ENCODE peak calls at places on chromosomes 4 and X, in four cellular contexts. One of them, this sample, is unnamed.

GRCh38 chr4:139243448-139244365 is 36.3 kb downstream of the MGARP start:
- DNase-seq in ascending aorta: peak
- DNase-seq in naive thymus-derived CD4-positive, alpha-beta T cell: no peak
- DNase-seq in pancreas: peak
- DNase-seq in this sample: no peak

GRCh38 chr4:91904556-91904955 is 399.2 kb upstream of the GRID2 start:
- DNase-seq in ascending aorta: no peak
- DNase-seq in naive thymus-derived CD4-positive, alpha-beta T cell: no peak
- DNase-seq in pancreas: no peak
- DNase-seq in this sample: no peak

GRCh38 chr4:64617813-64618212 is 208.6 kb upstream of the TECRL start:
- DNase-seq in ascending aorta: no peak
- DNase-seq in naive thymus-derived CD4-positive, alpha-beta T cell: no peak
- DNase-seq in pancreas: no peak
- DNase-seq in this sample: peak

GRCh38 chr4:60938181-60938580 is 261.9 kb upstream of the ADGRL3 start:
- DNase-seq in ascending aorta: no peak
- DNase-seq in naive thymus-derived CD4-positive, alpha-beta T cell: no peak
- DNase-seq in pancreas: no peak
- DNase-seq in this sample: no peak

GRCh38 chrX:64975989-64976672 is at the start of gene ZC4H2:
- DNase-seq in ascending aorta: peak
- DNase-seq in naive thymus-derived CD4-positive, alpha-beta T cell: peak
- DNase-seq in pancreas: peak
- DNase-seq in this sample: peak

GRCh38 chrX:38304010-38304409 is 23.3 kb downstream of the RPGR start:
- DNase-seq in ascending aorta: no peak
- DNase-seq in naive thymus-derived CD4-positive, alpha-beta T cell: no peak
- DNase-seq in pancreas: no peak
- DNase-seq in this sample: no peak

GRCh38 chrX:132219343-132219768 is at the start of gene RAP2C:
- DNase-seq in ascending aorta: peak
- DNase-seq in naive thymus-derived CD4-positive, alpha-beta T cell: peak
- DNase-seq in pancreas: peak
- DNase-seq in this sample: no peak

GRCh38 chr4:76752911-76753494 is 144.9 kb downstream of the SOWAHB start:
- DNase-seq in ascending aorta: peak
- DNase-seq in naive thymus-derived CD4-positive, alpha-beta T cell: no peak
- DNase-seq in pancreas: no peak
- DNase-seq in this sample: no peak

GRCh38 chr4:143253156-143253555 is 68.4 kb downstream of the USP38 start:
- DNase-seq in ascending aorta: no peak
- DNase-seq in naive thymus-derived CD4-positive, alpha-beta T cell: no peak
- DNase-seq in pancreas: no peak
- DNase-seq in this sample: no peak

GRCh38 chrX:153645921-153646481 is 1.0 kb upstream of the DUSP9 start:
- DNase-seq in ascending aorta: peak
- DNase-seq in naive thymus-derived CD4-positive, alpha-beta T cell: no peak
- DNase-seq in pancreas: no peak
- DNase-seq in this sample: no peak

GRCh38 chr4:98773638-98774037 is 115.2 kb upstream of the TSPAN5 start:
- DNase-seq in ascending aorta: no peak
- DNase-seq in naive thymus-derived CD4-positive, alpha-beta T cell: no peak
- DNase-seq in pancreas: no peak
- DNase-seq in this sample: no peak

GRCh38 chrX:6053126-6053625 is 175.5 kb downstream of the NLGN4X start:
- DNase-seq in ascending aorta: no peak
- DNase-seq in naive thymus-derived CD4-positive, alpha-beta T cell: no peak
- DNase-seq in pancreas: no peak
- DNase-seq in this sample: no peak

GRCh38 chr4:11042760-11043159 is 358.2 kb upstream of the CLNK start:
- DNase-seq in ascending aorta: no peak
- DNase-seq in naive thymus-derived CD4-positive, alpha-beta T cell: no peak
- DNase-seq in pancreas: no peak
- DNase-seq in this sample: no peak

GRCh38 chrX:23699636-23700194 is 32.4 kb downstream of the PRDX4 start:
- DNase-seq in ascending aorta: peak
- DNase-seq in naive thymus-derived CD4-positive, alpha-beta T cell: peak
- DNase-seq in pancreas: no peak
- DNase-seq in this sample: no peak

GRCh38 chr4:99856166-99856565 is 38.1 kb downstream of the LAMTOR3 start:
- DNase-seq in ascending aorta: no peak
- DNase-seq in naive thymus-derived CD4-positive, alpha-beta T cell: peak
- DNase-seq in pancreas: no peak
- DNase-seq in this sample: no peak

GRCh38 chrX:119062750-119063374 is 9.9 kb upstream of the CT47C1 start:
- DNase-seq in ascending aorta: no peak
- DNase-seq in naive thymus-derived CD4-positive, alpha-beta T cell: no peak
- DNase-seq in pancreas: peak
- DNase-seq in this sample: no peak

GRCh38 chr4:187849556-187850245 is 145.9 kb upstream of the ZFP42 start:
- DNase-seq in ascending aorta: no peak
- DNase-seq in naive thymus-derived CD4-positive, alpha-beta T cell: no peak
- DNase-seq in pancreas: no peak
- DNase-seq in this sample: no peak

GRCh38 chr4:182917182-182918043 is at the start of gene DCTD:
- DNase-seq in ascending aorta: peak
- DNase-seq in naive thymus-derived CD4-positive, alpha-beta T cell: peak
- DNase-seq in pancreas: peak
- DNase-seq in this sample: no peak

GRCh38 chr4:67927251-67927650 is 36.0 kb downstream of the TMPRSS11A start:
- DNase-seq in ascending aorta: no peak
- DNase-seq in naive thymus-derived CD4-positive, alpha-beta T cell: no peak
- DNase-seq in pancreas: no peak
- DNase-seq in this sample: no peak

GRCh38 chr4:18106620-18107019 is 85.1 kb upstream of the LCORL start:
- DNase-seq in ascending aorta: no peak
- DNase-seq in naive thymus-derived CD4-positive, alpha-beta T cell: no peak
- DNase-seq in pancreas: no peak
- DNase-seq in this sample: no peak

GRCh38 chr4:63788271-63788670 is 621.0 kb downstream of the TECRL start:
- DNase-seq in ascending aorta: no peak
- DNase-seq in naive thymus-derived CD4-positive, alpha-beta T cell: no peak
- DNase-seq in pancreas: no peak
- DNase-seq in this sample: no peak

GRCh38 chr4:156638332-156638731 is 333.3 kb downstream of the PDGFC start:
- DNase-seq in ascending aorta: no peak
- DNase-seq in naive thymus-derived CD4-positive, alpha-beta T cell: no peak
- DNase-seq in pancreas: no peak
- DNase-seq in this sample: no peak

GRCh38 chr4:151202381-151202780 is 74.6 kb upstream of the PRSS48 start:
- DNase-seq in ascending aorta: no peak
- DNase-seq in naive thymus-derived CD4-positive, alpha-beta T cell: no peak
- DNase-seq in pancreas: no peak
- DNase-seq in this sample: no peak
- H3K27ac ChIP-seq in ascending aorta: peak
- H3K27ac ChIP-seq in naive thymus-derived CD4-positive, alpha-beta T cell: no peak
- H3K27ac ChIP-seq in pancreas: no peak
- H3K27ac ChIP-seq in this sample: no peak

GRCh38 chr4:15758294-15758693 is 19.8 kb upstream of the CD38 start:
- DNase-seq in ascending aorta: no peak
- DNase-seq in naive thymus-derived CD4-positive, alpha-beta T cell: no peak
- DNase-seq in pancreas: no peak
- DNase-seq in this sample: no peak

GRCh38 chr4:15757084-15757483 is 21.0 kb upstream of the CD38 start:
- DNase-seq in ascending aorta: no peak
- DNase-seq in naive thymus-derived CD4-positive, alpha-beta T cell: no peak
- DNase-seq in pancreas: no peak
- DNase-seq in this sample: no peak

GRCh38 chr4:15755321-15755750 is 22.8 kb upstream of the CD38 start:
- DNase-seq in ascending aorta: no peak
- DNase-seq in naive thymus-derived CD4-positive, alpha-beta T cell: no peak
- DNase-seq in pancreas: no peak
- DNase-seq in this sample: no peak

GRCh38 chr4:15755781-15756180 is 22.3 kb upstream of the CD38 start:
- DNase-seq in ascending aorta: no peak
- DNase-seq in naive thymus-derived CD4-positive, alpha-beta T cell: no peak
- DNase-seq in pancreas: no peak
- DNase-seq in this sample: no peak

DNA sequence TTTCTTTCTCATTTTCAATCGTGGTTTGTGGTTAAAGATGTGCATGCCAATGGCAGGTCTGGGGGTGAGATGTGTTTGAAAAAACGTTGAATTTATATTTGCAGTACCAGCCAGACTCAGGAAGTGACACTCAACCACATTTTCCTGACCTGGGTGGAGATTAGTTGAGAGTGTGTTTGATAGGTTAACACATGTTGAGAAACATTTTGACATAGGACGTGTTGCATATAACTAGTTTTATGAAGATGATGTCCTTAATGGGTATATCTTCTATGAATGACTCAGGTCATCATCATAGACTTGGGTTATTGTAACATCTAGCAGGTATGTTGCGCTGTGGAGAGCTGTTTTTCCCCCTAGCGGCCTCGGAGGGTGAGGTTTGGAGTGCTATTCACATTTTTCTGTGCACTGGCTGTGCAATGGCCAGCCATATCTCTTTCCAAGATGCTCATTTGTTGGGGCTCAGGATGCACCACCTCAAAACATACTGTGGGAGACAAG is 21.7 kb upstream of the CD38 start:
- DNase-seq in ascending aorta: no peak
- DNase-seq in naive thymus-derived CD4-positive, alpha-beta T cell: peak
- DNase-seq in pancreas: no peak
- DNase-seq in this sample: no peak
- H3K4me3 ChIP-seq in ascending aorta: no peak
- H3K4me3 ChIP-seq in naive thymus-derived CD4-positive, alpha-beta T cell: peak
- H3K4me3 ChIP-seq in pancreas: no peak
- H3K4me3 ChIP-seq in this sample: no peak

GRCh38 chr4:6772223-6772928 is 10.2 kb upstream of the KIAA0232 start:
- DNase-seq in ascending aorta: no peak
- DNase-seq in naive thymus-derived CD4-positive, alpha-beta T cell: no peak
- DNase-seq in pancreas: no peak
- DNase-seq in this sample: no peak

GRCh38 chr4:6769138-6769983 is 13.2 kb upstream of the KIAA0232 start:
- DNase-seq in ascending aorta: no peak
- DNase-seq in naive thymus-derived CD4-positive, alpha-beta T cell: peak
- DNase-seq in pancreas: no peak
- DNase-seq in this sample: no peak

GRCh38 chr4:6771229-6771671 is 11.3 kb upstream of the KIAA0232 start:
- DNase-seq in ascending aorta: peak
- DNase-seq in naive thymus-derived CD4-positive, alpha-beta T cell: no peak
- DNase-seq in pancreas: no peak
- DNase-seq in this sample: no peak

GRCh38 chr4:6769984-6770420 is 12.5 kb upstream of the KIAA0232 start:
- DNase-seq in ascending aorta: no peak
- DNase-seq in naive thymus-derived CD4-positive, alpha-beta T cell: no peak
- DNase-seq in pancreas: no peak
- DNase-seq in this sample: no peak

DNA sequence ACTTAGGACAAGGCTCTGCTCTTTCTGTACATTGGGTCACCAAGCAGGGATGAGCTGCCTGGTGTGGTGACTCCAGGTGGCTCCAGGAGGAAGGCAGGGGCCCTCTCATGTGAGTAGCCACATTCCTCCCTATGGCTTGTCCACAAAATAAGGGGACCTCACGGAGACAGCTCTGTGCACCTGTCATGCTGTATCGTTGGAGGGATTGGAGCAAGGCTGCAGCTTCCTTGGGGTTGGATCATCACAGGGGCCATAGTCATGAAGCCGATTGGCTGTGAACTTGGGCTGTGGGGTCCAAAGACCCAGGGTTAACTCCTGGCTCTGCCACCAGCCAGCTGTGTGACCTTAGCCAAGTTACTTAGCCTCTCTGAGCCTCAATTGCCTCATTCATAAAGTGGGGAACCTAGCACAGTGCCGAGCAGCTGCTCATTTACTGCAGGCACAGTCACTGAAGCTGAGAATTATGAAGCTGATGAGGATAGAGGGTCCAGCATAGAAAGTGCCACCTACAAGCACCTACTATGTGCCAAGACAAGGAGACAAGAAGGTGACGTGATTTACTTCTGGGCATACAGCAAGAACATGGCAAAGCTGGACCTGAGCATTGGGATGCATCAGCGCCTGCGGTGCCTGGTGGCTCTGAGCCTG is 11.8 kb upstream of the KIAA0232 start:
- DNase-seq in ascending aorta: no peak
- DNase-seq in naive thymus-derived CD4-positive, alpha-beta T cell: no peak
- DNase-seq in pancreas: no peak
- DNase-seq in this sample: no peak
- H3K27ac ChIP-seq in ascending aorta: peak
- H3K27ac ChIP-seq in naive thymus-derived CD4-positive, alpha-beta T cell: no peak
- H3K27ac ChIP-seq in pancreas: no peak
- H3K27ac ChIP-seq in this sample: no peak

GRCh38 chrX:2700405-2701320 is 9.6 kb downstream of the CD99 start:
- DNase-seq in ascending aorta: no peak
- DNase-seq in naive thymus-derived CD4-positive, alpha-beta T cell: no peak
- DNase-seq in pancreas: no peak
- DNase-seq in this sample: no peak

GRCh38 chrX:2705461-2705860 is 14.4 kb downstream of the CD99 start:
- DNase-seq in ascending aorta: no peak
- DNase-seq in naive thymus-derived CD4-positive, alpha-beta T cell: no peak
- DNase-seq in pancreas: no peak
- DNase-seq in this sample: no peak

GRCh38 chrX:2701600-2701999 is 10.5 kb downstream of the CD99 start:
- DNase-seq in ascending aorta: no peak
- DNase-seq in naive thymus-derived CD4-positive, alpha-beta T cell: no peak
- DNase-seq in pancreas: no peak
- DNase-seq in this sample: no peak

GRCh38 chrX:2705036-2705435 is 13.9 kb downstream of the CD99 start:
- DNase-seq in ascending aorta: no peak
- DNase-seq in naive thymus-derived CD4-positive, alpha-beta T cell: no peak
- DNase-seq in pancreas: no peak
- DNase-seq in this sample: no peak

DNA sequence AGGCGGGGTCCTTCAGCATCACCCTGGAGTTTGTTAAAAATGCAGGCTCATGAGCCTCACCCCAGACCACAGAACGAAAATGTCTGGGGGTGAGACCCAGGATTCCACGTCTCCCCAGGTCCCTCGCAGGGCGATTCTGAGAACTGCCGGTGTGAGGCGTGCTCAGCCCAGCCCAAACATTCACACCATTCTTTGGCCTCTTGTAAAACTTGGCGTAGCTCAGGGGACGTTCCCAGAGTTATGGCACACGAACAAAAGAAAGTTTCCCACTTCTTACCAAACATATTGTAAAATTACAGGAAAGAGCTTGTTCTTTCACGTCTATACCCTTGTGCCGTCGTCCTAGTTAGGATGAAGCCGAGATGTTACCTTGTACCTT is 12.9 kb downstream of the CD99 start:
- DNase-seq in ascending aorta: no peak
- DNase-seq in naive thymus-derived CD4-positive, alpha-beta T cell: no peak
- DNase-seq in pancreas: no peak
- DNase-seq in this sample: no peak
- H3K4me3 ChIP-seq in ascending aorta: no peak
- H3K4me3 ChIP-seq in naive thymus-derived CD4-positive, alpha-beta T cell: no peak
- H3K4me3 ChIP-seq in pancreas: no peak
- H3K4me3 ChIP-seq in this sample: peak